ENCODE peak calls at places on chromosomes 1 and 21, in five cellular contexts. B, F, L, S and Z are unnamed samples.
A peak's percentile ranks its signal among the peaks of the same experiment; 100 is the strongest.

GRCh38 chr1:233328661-233329498 is 1.4 kb downstream of the MAP3K21 start:
- DNase-seq in S (peak; percentile 48), B (no peak), F (no peak), L (no peak), Z (no peak)

GRCh38 chr1:210294991-210295773 is 33.5 kb upstream of the HHAT start:
- DNase-seq in F (no peak), L (no peak), B (no peak), S (peak; percentile 74), Z (peak; percentile 92)

GRCh38 chr21:41877901-41878830 is 978 bp downstream of the PRDM15 start:
- DNase-seq in F (peak; percentile 75), L (no peak), B (peak; percentile 15), S (no peak), Z (peak; percentile 30)

GRCh38 chr1:25246600-25247023 is 642 bp downstream of the RSRP1 start:
- DNase-seq in B (no peak), F (no peak), L (peak; percentile 78), S (no peak), Z (peak; percentile 27)

GRCh38 chr1:28553229-28553930 is 495 bp downstream of the TRNAU1AP start:
- DNase-seq in F (peak; percentile 51), L (no peak), S (no peak), B (no peak), Z (peak; percentile 58)

GRCh38 chr21:44892536-44893277 is 19.2 kb upstream of the PTTG1IP start:
- DNase-seq in S (peak; percentile 72), F (peak; percentile 19), L (peak; percentile 93), B (peak; percentile 41), Z (no peak)

GRCh38 chr1:94122201-94122970 is 1.4 kb upstream of the ABCA4 start:
- DNase-seq in L (no peak), S (no peak), F (peak; percentile 89), B (no peak), Z (peak; percentile 83)

GRCh38 chr1:29767769-29768425 is 531.6 kb downstream of the PTPRU start:
- DNase-seq in S (no peak), F (no peak), L (no peak), B (no peak), Z (no peak)

GRCh38 chr1:178310685-178311105 is 186.1 kb downstream of the CLEC20A start:
- DNase-seq in S (no peak), B (peak; percentile 65), F (peak; percentile 80), L (no peak), Z (peak; percentile 89)

GRCh38 chr1:28078680-28079626 is 9.5 kb downstream of the EYA3 start:
- DNase-seq in L (no peak), S (no peak), B (no peak), F (peak; percentile 88), Z (peak; percentile 55)

DNA sequence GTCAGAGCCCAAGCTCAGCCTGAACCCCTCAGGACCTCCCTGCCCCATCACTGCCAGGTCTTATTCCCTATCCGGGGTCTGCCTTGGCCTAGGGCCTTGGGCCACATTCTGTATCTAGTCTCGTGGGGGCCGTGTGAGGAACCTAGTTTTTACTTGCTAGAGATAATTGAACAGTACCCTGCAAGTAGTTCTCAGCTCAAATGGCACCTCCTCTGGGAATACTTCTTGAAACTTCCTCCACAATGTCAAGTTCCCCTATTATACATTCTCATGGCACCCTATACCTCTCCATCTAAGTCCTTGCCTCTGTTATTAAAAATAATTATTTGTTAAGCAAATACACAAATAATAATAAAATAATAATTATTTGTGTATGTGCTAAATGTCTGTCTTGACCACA is 32.9 kb upstream of the CSF1 start:
- DNase-seq in S (no peak), B (no peak), L (no peak), F (no peak), Z (no peak)
- H2BK15ac ChIP-seq in S (no peak overlapping the region), B (peak overlapping the region; percentile 84), L (peak overlapping the region; percentile 95), F (peak overlapping the region; percentile 97), Z (peak overlapping the region; percentile 44)

GRCh38 chr21:23812485-23812884 is 1794.8 kb downstream of the MRPL39 start:
- DNase-seq in L (no peak), B (no peak), S (no peak), F (no peak), Z (no peak)
- H3K4me2 ChIP-seq in L (no peak overlapping the region), B (no peak overlapping the region), S (no peak overlapping the region), F (no peak overlapping the region), Z (no peak overlapping the region)

DNA sequence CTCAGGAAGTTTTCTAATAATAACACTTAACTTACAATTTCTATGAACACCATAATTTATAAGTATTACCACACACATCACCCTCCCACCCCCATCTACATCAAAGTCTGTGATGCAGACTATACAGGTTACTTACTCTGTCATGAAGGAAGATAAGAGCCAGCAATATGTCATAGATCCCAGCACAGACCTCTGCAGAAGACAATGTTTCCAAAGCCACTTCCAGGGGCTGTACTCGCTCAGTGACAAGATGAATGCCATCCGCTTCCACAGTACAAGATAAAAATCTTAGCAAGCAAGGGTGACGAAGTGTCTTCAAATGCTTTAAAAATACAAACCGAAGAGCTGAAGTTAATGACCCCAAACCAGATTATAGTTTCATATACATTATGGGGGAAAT is 15.2 kb downstream of the SCYL3 start:
- DNase-seq in S (no peak), F (no peak), L (no peak), B (no peak), Z (peak; percentile 54)
- H2BK15ac ChIP-seq in S (no peak overlapping the region), F (no peak overlapping the region), L (no peak overlapping the region), B (no peak overlapping the region), Z (no peak overlapping the region)

DNA sequence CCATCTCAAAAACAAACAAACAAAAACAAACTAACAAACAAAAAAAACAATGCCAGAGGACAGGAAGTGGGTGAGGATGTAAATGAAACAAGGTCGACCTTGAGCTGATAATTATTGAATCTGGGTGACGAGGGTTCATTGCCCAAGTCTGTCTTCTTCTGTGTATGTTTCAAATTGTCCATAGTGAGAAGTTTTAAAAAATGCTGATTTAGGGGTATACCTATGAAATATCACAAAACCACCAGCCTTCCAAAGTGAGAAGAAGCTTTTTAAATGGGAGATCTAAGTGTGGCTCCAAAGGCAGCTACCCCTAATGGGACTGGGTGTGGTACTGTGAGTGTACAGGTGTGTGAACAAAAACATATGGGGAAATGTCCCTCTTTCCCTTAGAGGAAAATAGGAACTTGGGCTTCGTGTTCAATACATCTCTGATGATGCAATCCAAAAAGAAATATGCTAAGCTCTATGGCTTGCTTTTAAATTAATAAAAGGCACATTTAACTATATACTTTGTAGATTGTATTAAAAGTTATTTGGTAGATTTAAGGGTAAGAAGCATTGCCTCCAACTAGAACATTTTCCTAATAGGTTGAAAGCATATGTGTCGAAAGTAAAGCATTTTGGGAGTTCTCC is 33.1 kb upstream of the VPS26C start:
- DNase-seq in F (no peak), L (no peak), B (no peak), S (no peak), Z (no peak)
- H3K4me2 ChIP-seq in F (no peak overlapping the region), L (no peak overlapping the region), B (no peak overlapping the region), S (no peak overlapping the region), Z (no peak overlapping the region)

DNA sequence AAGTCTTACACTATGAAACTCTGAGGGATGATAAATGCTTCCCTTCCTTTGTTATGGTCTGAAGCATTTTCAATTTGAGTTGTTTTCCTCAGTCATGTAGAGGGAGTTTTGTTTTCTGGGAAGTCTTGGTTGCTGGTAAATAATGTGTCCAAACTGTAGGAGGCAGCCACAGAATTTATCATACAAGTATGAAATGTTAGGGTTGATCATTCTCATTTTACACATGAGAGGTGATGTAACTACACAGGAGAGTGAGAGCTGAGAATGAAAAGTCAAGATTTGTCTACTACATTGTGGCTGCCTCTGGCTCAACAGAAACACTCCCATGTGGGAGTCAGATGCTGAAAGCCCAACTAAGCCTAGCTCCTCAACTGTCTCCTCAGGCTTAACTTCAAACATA is 182.5 kb upstream of the SGIP1 start:
- DNase-seq in S (no peak), F (peak; percentile 33), B (no peak), L (no peak), Z (no peak)
- H2BK15ac ChIP-seq in S (no peak overlapping the region), F (peak overlapping the region; percentile 80), B (no peak overlapping the region), L (no peak overlapping the region), Z (no peak overlapping the region)